ENCODE peak calls at places on chromosomes 16 and 17, in nine cellular contexts. One of them, this sample, is unnamed. For H3K9me3 and H3K4me1, the result is how much of the 10 kb centered on the place peaks cover.

GRCh38 chr17:37698132-37698615 is 46.7 kb downstream of the HNF1B start:
- DNase-seq in Karpas-422: no peak
- DNase-seq in effector memory CD4-positive, alpha-beta T cell: no peak
- DNase-seq in CD4-positive, alpha-beta memory T cell: no peak
- DNase-seq in ovary: no peak
- DNase-seq in right cardiac atrium: no peak
- DNase-seq in BE2C: no peak
- DNase-seq in neuronal stem cell: no peak
- DNase-seq in Peyer's patch: no peak
- DNase-seq in this sample: no peak

GRCh38 chr17:31740611-31741082 is 118.4 kb downstream of the COPRS start:
- DNase-seq in Karpas-422: no peak
- DNase-seq in effector memory CD4-positive, alpha-beta T cell: no peak
- DNase-seq in right cardiac atrium: no peak
- DNase-seq in Peyer's patch: no peak
- DNase-seq in ovary: no peak
- DNase-seq in neuronal stem cell: no peak
- DNase-seq in CD4-positive, alpha-beta memory T cell: no peak
- DNase-seq in BE2C: no peak
- DNase-seq in this sample: no peak

GRCh38 chr17:17028059-17028877 is 14.0 kb upstream of the MPRIP start:
- DNase-seq in neuronal stem cell: peak
- DNase-seq in CD4-positive, alpha-beta memory T cell: no peak
- DNase-seq in effector memory CD4-positive, alpha-beta T cell: no peak
- DNase-seq in ovary: peak
- DNase-seq in right cardiac atrium: peak
- DNase-seq in Karpas-422: no peak
- DNase-seq in BE2C: peak
- DNase-seq in Peyer's patch: peak
- DNase-seq in this sample: peak

GRCh38 chr16:17342031-17342430 is 128.7 kb downstream of the XYLT1 start:
- DNase-seq in ovary: no peak
- DNase-seq in effector memory CD4-positive, alpha-beta T cell: no peak
- DNase-seq in Peyer's patch: no peak
- DNase-seq in right cardiac atrium: no peak
- DNase-seq in BE2C: no peak
- DNase-seq in neuronal stem cell: no peak
- DNase-seq in Karpas-422: no peak
- DNase-seq in CD4-positive, alpha-beta memory T cell: no peak
- DNase-seq in this sample: no peak

GRCh38 chr17:49907279-49907678 is 59.4 kb upstream of the TAC4 start:
- DNase-seq in Peyer's patch: no peak
- DNase-seq in effector memory CD4-positive, alpha-beta T cell: no peak
- DNase-seq in neuronal stem cell: no peak
- DNase-seq in right cardiac atrium: no peak
- DNase-seq in Karpas-422: no peak
- DNase-seq in CD4-positive, alpha-beta memory T cell: no peak
- DNase-seq in BE2C: no peak
- DNase-seq in ovary: no peak
- DNase-seq in this sample: no peak

GRCh38 chr17:74619077-74619673 is 4.4 kb downstream of the CD300E start:
- DNase-seq in effector memory CD4-positive, alpha-beta T cell: no peak
- DNase-seq in BE2C: no peak
- DNase-seq in right cardiac atrium: peak
- DNase-seq in Karpas-422: no peak
- DNase-seq in Peyer's patch: no peak
- DNase-seq in CD4-positive, alpha-beta memory T cell: no peak
- DNase-seq in neuronal stem cell: no peak
- DNase-seq in ovary: no peak
- DNase-seq in this sample: peak

GRCh38 chr17:44353656-44354331 is 8.7 kb downstream of the GRN start:
- DNase-seq in right cardiac atrium: peak
- DNase-seq in BE2C: no peak
- DNase-seq in CD4-positive, alpha-beta memory T cell: peak
- DNase-seq in neuronal stem cell: no peak
- DNase-seq in Peyer's patch: peak
- DNase-seq in effector memory CD4-positive, alpha-beta T cell: no peak
- DNase-seq in ovary: peak
- DNase-seq in Karpas-422: no peak
- DNase-seq in this sample: no peak

GRCh38 chr17:50689956-50690886 is 17.5 kb downstream of the ANKRD40 start:
- DNase-seq in CD4-positive, alpha-beta memory T cell: no peak
- DNase-seq in BE2C: peak
- DNase-seq in ovary: no peak
- DNase-seq in right cardiac atrium: no peak
- DNase-seq in effector memory CD4-positive, alpha-beta T cell: no peak
- DNase-seq in Karpas-422: no peak
- DNase-seq in neuronal stem cell: peak
- DNase-seq in Peyer's patch: no peak
- DNase-seq in this sample: no peak

GRCh38 chr17:64707077-64707591 is 45.0 kb upstream of the SMURF2 start:
- DNase-seq in right cardiac atrium: peak
- DNase-seq in Karpas-422: no peak
- DNase-seq in CD4-positive, alpha-beta memory T cell: no peak
- DNase-seq in ovary: peak
- DNase-seq in BE2C: peak
- DNase-seq in effector memory CD4-positive, alpha-beta T cell: no peak
- DNase-seq in neuronal stem cell: no peak
- DNase-seq in Peyer's patch: peak
- DNase-seq in this sample: peak

GRCh38 chr16:53775821-53776431 is 72.0 kb downstream of the FTO start:
- DNase-seq in ovary: no peak
- DNase-seq in effector memory CD4-positive, alpha-beta T cell: no peak
- DNase-seq in right cardiac atrium: peak
- DNase-seq in Peyer's patch: peak
- DNase-seq in Karpas-422: peak
- DNase-seq in BE2C: no peak
- DNase-seq in CD4-positive, alpha-beta memory T cell: no peak
- DNase-seq in neuronal stem cell: no peak
- DNase-seq in this sample: peak

GRCh38 chr17:57011482-57012015 is 33.6 kb downstream of the SCPEP1 start:
- DNase-seq in CD4-positive, alpha-beta memory T cell: no peak
- DNase-seq in ovary: no peak
- DNase-seq in right cardiac atrium: no peak
- DNase-seq in BE2C: no peak
- DNase-seq in Peyer's patch: no peak
- DNase-seq in effector memory CD4-positive, alpha-beta T cell: no peak
- DNase-seq in neuronal stem cell: no peak
- DNase-seq in Karpas-422: no peak
- DNase-seq in this sample: no peak

GRCh38 chr16:55225972-55226542 is 97.9 kb upstream of the IRX6 start:
- DNase-seq in ovary: no peak
- DNase-seq in Karpas-422: peak
- DNase-seq in BE2C: no peak
- DNase-seq in right cardiac atrium: no peak
- DNase-seq in CD4-positive, alpha-beta memory T cell: no peak
- DNase-seq in neuronal stem cell: no peak
- DNase-seq in Peyer's patch: no peak
- DNase-seq in effector memory CD4-positive, alpha-beta T cell: no peak
- DNase-seq in this sample: no peak

GRCh38 chr16:794091-794842 is 5.8 kb downstream of the CHTF18 start:
- DNase-seq in Karpas-422: no peak
- DNase-seq in BE2C: no peak
- DNase-seq in neuronal stem cell: no peak
- DNase-seq in effector memory CD4-positive, alpha-beta T cell: no peak
- DNase-seq in right cardiac atrium: no peak
- DNase-seq in ovary: no peak
- DNase-seq in Peyer's patch: no peak
- DNase-seq in CD4-positive, alpha-beta memory T cell: no peak
- DNase-seq in this sample: no peak

GRCh38 chr16:75593825-75594820 is 27.9 kb downstream of the GABARAPL2 start:
- DNase-seq in BE2C: no peak
- DNase-seq in right cardiac atrium: no peak
- DNase-seq in Peyer's patch: no peak
- DNase-seq in Karpas-422: no peak
- DNase-seq in ovary: no peak
- DNase-seq in CD4-positive, alpha-beta memory T cell: no peak
- DNase-seq in neuronal stem cell: no peak
- DNase-seq in effector memory CD4-positive, alpha-beta T cell: no peak
- DNase-seq in this sample: no peak

GRCh38 chr17:46795379-46795952 is 23.0 kb downstream of the WNT3 start:
- DNase-seq in CD4-positive, alpha-beta memory T cell: no peak
- DNase-seq in effector memory CD4-positive, alpha-beta T cell: no peak
- DNase-seq in Peyer's patch: no peak
- DNase-seq in BE2C: no peak
- DNase-seq in right cardiac atrium: no peak
- DNase-seq in ovary: no peak
- DNase-seq in Karpas-422: no peak
- DNase-seq in neuronal stem cell: no peak
- DNase-seq in this sample: no peak

GRCh38 chr16:525520-526180 is 1.9 kb upstream of the CAPN15 start:
- DNase-seq in right cardiac atrium: no peak
- DNase-seq in Peyer's patch: peak
- DNase-seq in ovary: peak
- DNase-seq in neuronal stem cell: no peak
- DNase-seq in Karpas-422: no peak
- DNase-seq in BE2C: peak
- DNase-seq in effector memory CD4-positive, alpha-beta T cell: peak
- DNase-seq in CD4-positive, alpha-beta memory T cell: peak
- DNase-seq in this sample: no peak

GRCh38 chr17:73288534-73289302 is 23.1 kb downstream of the CDC42EP4 start:
- DNase-seq in BE2C: no peak
- DNase-seq in effector memory CD4-positive, alpha-beta T cell: no peak
- DNase-seq in Peyer's patch: peak
- DNase-seq in CD4-positive, alpha-beta memory T cell: no peak
- DNase-seq in neuronal stem cell: no peak
- DNase-seq in ovary: peak
- DNase-seq in right cardiac atrium: peak
- DNase-seq in Karpas-422: no peak
- DNase-seq in this sample: peak

DNA sequence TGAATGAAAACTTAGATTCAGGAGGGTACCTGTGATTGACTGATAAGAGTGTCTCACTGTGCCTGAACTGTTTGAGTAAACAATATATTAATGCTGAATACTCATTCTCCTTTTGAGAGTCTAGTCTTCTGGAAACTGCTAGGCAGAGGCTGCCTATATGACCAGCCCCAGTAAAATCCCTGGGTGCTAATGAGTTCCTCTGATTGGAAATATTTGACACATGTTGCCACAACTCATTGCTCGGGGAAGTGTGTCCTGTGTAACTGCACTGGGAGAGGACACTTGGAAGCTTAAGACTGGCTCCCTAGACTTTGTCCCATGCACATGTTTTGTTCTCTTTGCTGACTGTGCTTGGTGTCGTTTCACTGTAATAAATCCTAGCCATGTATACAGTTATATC is 108.7 kb upstream of the NACA2 start:
- DNase-seq in ovary: no peak
- DNase-seq in Karpas-422: peak
- DNase-seq in BE2C: no peak
- DNase-seq in right cardiac atrium: no peak
- DNase-seq in effector memory CD4-positive, alpha-beta T cell: no peak
- DNase-seq in neuronal stem cell: no peak
- DNase-seq in Peyer's patch: no peak
- DNase-seq in CD4-positive, alpha-beta memory T cell: no peak
- DNase-seq in this sample: no peak
- H3K9me3 ChIP-seq in ovary: under half
- H3K9me3 ChIP-seq in Karpas-422: under half
- H3K9me3 ChIP-seq in BE2C: under half
- H3K9me3 ChIP-seq in right cardiac atrium: under half
- H3K9me3 ChIP-seq in effector memory CD4-positive, alpha-beta T cell: under half
- H3K9me3 ChIP-seq in neuronal stem cell: under half
- H3K9me3 ChIP-seq in Peyer's patch: under half
- H3K9me3 ChIP-seq in CD4-positive, alpha-beta memory T cell: under half
- H3K9me3 ChIP-seq in this sample: under half

DNA sequence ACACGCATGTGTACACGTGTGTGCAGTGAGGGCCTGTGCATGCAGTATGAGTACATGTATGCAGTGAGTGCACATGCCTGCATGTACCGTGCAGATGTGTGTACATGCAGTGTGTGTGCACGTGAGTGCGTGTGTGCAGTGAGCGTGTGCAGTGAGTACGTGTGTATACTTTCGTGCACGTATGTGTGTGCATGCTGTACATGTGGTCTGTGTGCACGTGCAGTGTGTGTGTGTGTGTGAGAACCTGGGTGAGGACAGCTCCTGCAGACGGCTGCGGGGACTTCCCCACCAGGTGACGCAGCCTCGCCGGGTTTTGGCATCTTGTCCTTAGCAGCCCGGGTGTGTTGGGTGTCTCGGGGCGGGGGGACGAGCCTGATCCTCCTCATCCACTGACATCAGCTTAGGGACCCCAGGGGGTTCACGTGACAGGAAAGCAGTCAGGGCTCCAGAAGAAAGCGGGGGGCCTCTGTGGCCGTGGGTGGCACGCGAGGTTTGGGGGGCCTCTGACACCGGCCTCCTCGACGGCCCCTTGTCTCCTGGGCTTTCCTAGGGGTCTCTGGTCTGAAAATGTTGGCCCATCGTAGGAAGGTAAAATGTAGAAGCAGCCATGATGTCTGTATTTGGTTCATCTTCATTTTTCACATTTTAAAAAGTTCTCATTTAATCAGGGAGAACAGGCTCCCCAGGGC is 119.6 kb upstream of the ZNF750 start:
- DNase-seq in Karpas-422: no peak
- DNase-seq in BE2C: no peak
- DNase-seq in effector memory CD4-positive, alpha-beta T cell: no peak
- DNase-seq in right cardiac atrium: peak
- DNase-seq in Peyer's patch: peak
- DNase-seq in CD4-positive, alpha-beta memory T cell: no peak
- DNase-seq in ovary: peak
- DNase-seq in neuronal stem cell: no peak
- DNase-seq in this sample: peak
- H3K4me1 ChIP-seq in Karpas-422: under half
- H3K4me1 ChIP-seq in BE2C: under half
- H3K4me1 ChIP-seq in effector memory CD4-positive, alpha-beta T cell: under half
- H3K4me1 ChIP-seq in right cardiac atrium: under half
- H3K4me1 ChIP-seq in Peyer's patch: under half
- H3K4me1 ChIP-seq in CD4-positive, alpha-beta memory T cell: under half
- H3K4me1 ChIP-seq in ovary: under half
- H3K4me1 ChIP-seq in neuronal stem cell: under half
- H3K4me1 ChIP-seq in this sample: under half

GRCh38 chr16:31754998-31755615 is 118.5 kb upstream of the ZNF267 start:
- DNase-seq in ovary: no peak
- DNase-seq in Peyer's patch: no peak
- DNase-seq in Karpas-422: no peak
- DNase-seq in right cardiac atrium: no peak
- DNase-seq in effector memory CD4-positive, alpha-beta T cell: no peak
- DNase-seq in CD4-positive, alpha-beta memory T cell: no peak
- DNase-seq in BE2C: no peak
- DNase-seq in neuronal stem cell: no peak
- DNase-seq in this sample: no peak
- H3K9me3 ChIP-seq in ovary: under half
- H3K9me3 ChIP-seq in Peyer's patch: under half
- H3K9me3 ChIP-seq in Karpas-422: half or more
- H3K9me3 ChIP-seq in right cardiac atrium: under half
- H3K9me3 ChIP-seq in effector memory CD4-positive, alpha-beta T cell: half or more
- H3K9me3 ChIP-seq in CD4-positive, alpha-beta memory T cell: half or more
- H3K9me3 ChIP-seq in BE2C: under half
- H3K9me3 ChIP-seq in neuronal stem cell: under half
- H3K9me3 ChIP-seq in this sample: half or more

GRCh38 chr16:59342669-59343068 is 608.6 kb upstream of the GOT2 start:
- DNase-seq in CD4-positive, alpha-beta memory T cell: no peak
- DNase-seq in neuronal stem cell: no peak
- DNase-seq in effector memory CD4-positive, alpha-beta T cell: no peak
- DNase-seq in Peyer's patch: no peak
- DNase-seq in BE2C: no peak
- DNase-seq in right cardiac atrium: no peak
- DNase-seq in ovary: no peak
- DNase-seq in Karpas-422: no peak
- DNase-seq in this sample: no peak

GRCh38 chr16:59339871-59340270 is 605.8 kb upstream of the GOT2 start:
- DNase-seq in effector memory CD4-positive, alpha-beta T cell: no peak
- DNase-seq in ovary: no peak
- DNase-seq in Karpas-422: no peak
- DNase-seq in right cardiac atrium: no peak
- DNase-seq in BE2C: no peak
- DNase-seq in CD4-positive, alpha-beta memory T cell: no peak
- DNase-seq in neuronal stem cell: no peak
- DNase-seq in Peyer's patch: no peak
- DNase-seq in this sample: no peak

GRCh38 chr16:59341368-59341767 is 607.3 kb upstream of the GOT2 start:
- DNase-seq in Peyer's patch: no peak
- DNase-seq in Karpas-422: no peak
- DNase-seq in effector memory CD4-positive, alpha-beta T cell: no peak
- DNase-seq in CD4-positive, alpha-beta memory T cell: no peak
- DNase-seq in ovary: no peak
- DNase-seq in right cardiac atrium: no peak
- DNase-seq in neuronal stem cell: no peak
- DNase-seq in BE2C: no peak
- DNase-seq in this sample: no peak
- H3K4me1 ChIP-seq in Peyer's patch: under half
- H3K4me1 ChIP-seq in Karpas-422: under half
- H3K4me1 ChIP-seq in effector memory CD4-positive, alpha-beta T cell: under half
- H3K4me1 ChIP-seq in CD4-positive, alpha-beta memory T cell: under half
- H3K4me1 ChIP-seq in ovary: under half
- H3K4me1 ChIP-seq in right cardiac atrium: under half
- H3K4me1 ChIP-seq in neuronal stem cell: under half
- H3K4me1 ChIP-seq in BE2C: under half
- H3K4me1 ChIP-seq in this sample: under half